ENCODE peak calls at places on chromosomes 7 and 10, in ten cellular contexts. R, N, V, H, U, D, K, G, T and C are unnamed samples.

GRCh38 chr7:139918488-139918887 is 89.4 kb downstream of the TBXAS1 start:
- DNase-seq in R (no peak), N (no peak), V (no peak), H (no peak), U (no peak), D (no peak), K (no peak), G (no peak), T (no peak), C (no peak)

GRCh38 chr10:29643785-29644501 is 9.2 kb upstream of the SVIL start:
- DNase-seq in R (no peak), N (no peak), V (no peak), H (no peak), U (no peak), D (no peak), K (peak; percentile 80), G (no peak), T (no peak), C (no peak)

GRCh38 chr10:75035975-75036708 is 75.3 kb upstream of the SAMD8 start:
- DNase-seq in R (no peak), N (no peak), V (no peak), H (peak; percentile 52), U (no peak), D (peak; percentile 74), K (no peak), G (no peak), T (peak; percentile 14), C (no peak)

GRCh38 chr10:127878474-127879055 is 14.2 kb downstream of the CLRN3 start:
- DNase-seq in R (no peak), N (no peak), V (no peak), H (no peak), U (no peak), D (no peak), K (no peak), G (no peak), T (no peak), C (no peak)

GRCh38 chr10:18144928-18145327 is 4.7 kb downstream of the CACNB2 start:
- DNase-seq in R (no peak), N (peak; percentile 8), V (peak; percentile 44), H (no peak), U (no peak), D (no peak), K (no peak), G (no peak), T (no peak), C (no peak)

GRCh38 chr7:133275008-133275407 is 22.1 kb downstream of the EXOC4 start:
- DNase-seq in R (no peak), N (peak; percentile 27), V (no peak), H (no peak), U (no peak), D (peak; percentile 28), K (no peak), G (no peak), T (no peak), C (no peak)

GRCh38 chr10:79311581-79312407 is 35.5 kb upstream of the PPIF start:
- DNase-seq in R (no peak), N (no peak), V (no peak), H (no peak), U (no peak), D (no peak), K (no peak), G (no peak), T (no peak), C (no peak)

GRCh38 chr7:110181768-110182167 is 909.2 kb upstream of the LRRN3 start:
- DNase-seq in R (no peak), N (no peak), V (no peak), H (no peak), U (no peak), D (no peak), K (no peak), G (no peak), T (no peak), C (no peak)

GRCh38 chr7:117271566-117271965 is 51.3 kb downstream of the WNT2 start:
- DNase-seq in R (no peak), N (no peak), V (no peak), H (no peak), U (no peak), D (no peak), K (no peak), G (no peak), T (no peak), C (no peak)

GRCh38 chr7:100584046-100584676 is 1.8 kb downstream of the LRCH4 start:
- DNase-seq in R (no peak), N (peak; percentile 28), V (no peak), H (peak; percentile 71), U (no peak), D (no peak), K (peak; percentile 42), G (no peak), T (no peak), C (no peak)

GRCh38 chr7:128347573-128348147 is 4.0 kb upstream of the RBM28 start:
- DNase-seq in R (peak; percentile 26), N (peak; percentile 69), V (peak; percentile 46), H (peak; percentile 75), U (no peak), D (peak; percentile 73), K (no peak), G (peak; percentile 67), T (no peak), C (peak; percentile 75)

GRCh38 chr7:110940756-110941155 is 150.2 kb upstream of the LRRN3 start:
- DNase-seq in R (no peak), N (no peak), V (no peak), H (no peak), U (no peak), D (no peak), K (no peak), G (no peak), T (no peak), C (no peak)

GRCh38 chr7:139936760-139937310 is 107.8 kb downstream of the TBXAS1 start:
- DNase-seq in R (no peak), N (no peak), V (no peak), H (no peak), U (no peak), D (peak; percentile 52), K (no peak), G (no peak), T (peak; percentile 38), C (no peak)

GRCh38 chr10:102491136-102491535 is 11.4 kb downstream of the ACTR1A start:
- DNase-seq in R (no peak), N (no peak), V (no peak), H (no peak), U (no peak), D (no peak), K (no peak), G (no peak), T (no peak), C (no peak)

GRCh38 chr7:1537631-1538412 is 7.3 kb downstream of the MAFK start:
- DNase-seq in R (no peak), N (peak; percentile 83), V (peak; percentile 75), H (peak; percentile 75), U (peak; percentile 98), D (peak; percentile 20), K (peak; percentile 94), G (peak; percentile 54), T (peak; percentile 48), C (peak; percentile 84)
- H3K4me3 ChIP-seq in R (no peak overlapping the region), N (no peak overlapping the region), V (peak overlapping the region; percentile 12), H (no peak overlapping the region), U (peak overlapping the region; percentile 39), D (peak overlapping the region; percentile 68), K (peak overlapping the region; percentile 34), G (peak overlapping the region; percentile 28), T (peak overlapping the region; percentile 11), C (no peak overlapping the region)

GRCh38 chr10:1328951-1329614 is 272.9 kb downstream of the WDR37 start:
- DNase-seq in R (no peak), N (no peak), V (no peak), H (no peak), U (peak; percentile 4), D (no peak), K (no peak), G (no peak), T (no peak), C (no peak)
- H3K27me3 ChIP-seq in R (peaks cover 3% of the 10 kb centered on the region), N (no peaks in the 10 kb centered on the region), V (no peaks in the 10 kb centered on the region), H (no peaks in the 10 kb centered on the region), U (no peaks in the 10 kb centered on the region), D (peaks cover 10% of the 10 kb centered on the region), K (no peaks in the 10 kb centered on the region), G (no peaks in the 10 kb centered on the region), T (no peaks in the 10 kb centered on the region), C (no peaks in the 10 kb centered on the region)

DNA sequence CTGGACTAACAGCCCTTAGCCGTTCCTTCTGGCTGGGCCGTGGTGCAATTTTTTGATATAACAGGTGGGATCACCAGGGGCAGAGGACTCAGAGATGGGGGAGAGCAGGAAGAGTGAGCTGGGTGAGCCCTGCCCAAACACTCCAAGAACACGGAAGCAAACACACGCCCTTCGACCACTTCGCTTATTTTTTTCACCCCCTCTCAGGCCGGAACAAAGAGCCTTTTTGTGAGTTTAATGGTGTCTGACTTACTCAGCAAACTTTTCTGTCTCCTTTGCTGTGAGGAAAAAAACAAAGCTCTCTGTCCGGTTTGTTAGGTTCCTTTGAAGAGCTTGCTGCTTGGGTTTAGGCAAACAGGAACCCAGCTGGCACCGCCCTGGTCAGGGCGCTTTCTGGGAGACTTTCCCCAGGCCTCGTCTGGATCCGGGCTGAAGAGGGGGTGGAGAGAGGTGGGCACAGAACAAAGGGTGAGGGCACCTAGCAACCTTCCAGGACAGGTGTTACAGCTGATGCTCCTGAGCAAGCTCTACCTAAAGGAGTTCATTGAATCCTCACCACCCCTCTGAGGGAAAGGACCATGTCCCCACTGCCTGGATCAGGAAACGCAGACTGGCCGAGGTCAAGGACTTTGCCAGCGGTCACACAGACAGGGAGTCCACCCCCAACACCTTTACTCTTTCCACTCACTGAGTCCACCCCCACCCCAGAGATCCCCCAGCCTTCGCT is 23.3 kb downstream of the CALML3 start:
- DNase-seq in R (no peak), N (no peak), V (peak; percentile 68), H (no peak), U (no peak), D (peak; percentile 82), K (peak; percentile 55), G (peak; percentile 75), T (peak; percentile 93), C (no peak)
- H3K4me1 ChIP-seq in R (peaks cover 40% of the 10 kb centered on the region), N (peaks cover 7% of the 10 kb centered on the region), V (peaks cover 73% of the 10 kb centered on the region), H (no peaks in the 10 kb centered on the region), U (peaks cover 73% of the 10 kb centered on the region), D (peaks cover 86% of the 10 kb centered on the region), K (peaks cover 4% of the 10 kb centered on the region), G (peaks cover 65% of the 10 kb centered on the region), T (peaks cover 83% of the 10 kb centered on the region), C (no peaks in the 10 kb centered on the region)

GRCh38 chr10:114486938-114487814 is 82.9 kb upstream of the AFAP1L2 start:
- DNase-seq in R (no peak), N (no peak), V (no peak), H (no peak), U (no peak), D (peak; percentile 41), K (no peak), G (no peak), T (peak; percentile 84), C (no peak)

GRCh38 chr10:114491419-114491818 is 87.1 kb upstream of the AFAP1L2 start:
- DNase-seq in R (no peak), N (no peak), V (no peak), H (no peak), U (no peak), D (no peak), K (no peak), G (no peak), T (no peak), C (no peak)

GRCh38 chr10:114487815-114488536 is 83.7 kb upstream of the AFAP1L2 start:
- DNase-seq in R (no peak), N (no peak), V (no peak), H (no peak), U (peak; percentile 49), D (no peak), K (no peak), G (no peak), T (peak; percentile 85), C (no peak)

GRCh38 chr10:114491933-114492332 is 87.6 kb upstream of the AFAP1L2 start:
- DNase-seq in R (no peak), N (no peak), V (no peak), H (peak; percentile 52), U (no peak), D (no peak), K (no peak), G (no peak), T (no peak), C (no peak)

GRCh38 chr10:114489521-114490310 is 85.4 kb upstream of the AFAP1L2 start:
- DNase-seq in R (no peak), N (peak; percentile 75), V (no peak), H (peak; percentile 84), U (no peak), D (no peak), K (no peak), G (peak; percentile 75), T (no peak), C (peak; percentile 55)
- H3K4me3 ChIP-seq in R (no peak overlapping the region), N (no peak overlapping the region), V (no peak overlapping the region), H (peak overlapping the region; percentile 53), U (no peak overlapping the region), D (no peak overlapping the region), K (no peak overlapping the region), G (no peak overlapping the region), T (no peak overlapping the region), C (no peak overlapping the region)